ENCODE peak calls at places on chromosomes 3 and 15, in eight cellular contexts. X is heart left ventricle; C is stomach; D is brain microvascular endothelial cell; L is CD8-positive, alpha-beta T cell; V is A549; P is AG04449; W is ovary. S is an unnamed sample.

GRCh38 chr3:40978442-40978841 is 220.9 kb upstream of the CTNNB1 start:
- DNase-seq in P (no peak), X (no peak), V (no peak), L (no peak), W (no peak), C (no peak), D (no peak), S (no peak)

GRCh38 chr3:114878119-114878839 is 268.8 kb downstream of the ZBTB20 start:
- DNase-seq in L (no peak), W (no peak), X (no peak), V (peak; percentile 12), C (no peak), D (peak; percentile 37), P (no peak), S (no peak)

GRCh38 chr3:128597900-128598299 is 52.7 kb downstream of the RPN1 start:
- DNase-seq in X (no peak), C (no peak), V (no peak), W (no peak), P (no peak), D (peak; percentile 20), L (no peak), S (no peak)

GRCh38 chr3:131402391-131403039 is 20.9 kb downstream of the NUDT16 start:
- DNase-seq in C (no peak), W (no peak), P (no peak), L (no peak), V (no peak), X (no peak), D (no peak), S (peak; percentile 78)

GRCh38 chr3:74630602-74631001 is 16.1 kb upstream of the CNTN3 start:
- DNase-seq in D (no peak), P (no peak), W (no peak), C (no peak), X (no peak), V (no peak), L (no peak), S (no peak)

GRCh38 chr15:83436513-83437158 is 10.5 kb upstream of the SH3GL3 start:
- DNase-seq in W (no peak), P (peak; percentile 9), X (no peak), D (peak; percentile 42), C (no peak), L (no peak), V (peak; percentile 63), S (peak; percentile 73)

GRCh38 chr3:61908344-61908743 is 347.0 kb downstream of the PTPRG start:
- DNase-seq in W (no peak), L (no peak), D (no peak), V (no peak), C (no peak), P (no peak), X (no peak), S (no peak)

GRCh38 chr15:38991126-38991525 is 426.5 kb upstream of the RASGRP1 start:
- DNase-seq in W (no peak), V (peak; percentile 22), X (no peak), C (no peak), L (no peak), P (no peak), D (peak; percentile 40), S (no peak)

GRCh38 chr15:100693451-100693850 is 91.1 kb downstream of the ASB7 start:
- DNase-seq in X (no peak), C (no peak), P (no peak), W (no peak), D (no peak), V (no peak), L (no peak), S (no peak)

GRCh38 chr3:124383051-124383450 is 347.2 kb upstream of the UMPS start:
- DNase-seq in W (no peak), D (no peak), P (no peak), C (no peak), X (no peak), V (no peak), L (no peak), S (no peak)

GRCh38 chr3:24503499-24504176 is 9.0 kb upstream of the THRB start:
- DNase-seq in L (no peak), P (no peak), V (no peak), C (no peak), D (no peak), W (no peak), X (no peak), S (no peak)

GRCh38 chr3:2204054-2204453 is 105.4 kb downstream of the CNTN4 start:
- DNase-seq in P (no peak), X (no peak), C (no peak), L (no peak), W (no peak), D (no peak), V (no peak), S (no peak)

GRCh38 chr15:51379390-51379789 is 37.9 kb downstream of the GLDN start:
- DNase-seq in X (no peak), L (no peak), W (no peak), P (no peak), D (no peak), C (no peak), V (no peak), S (no peak)

GRCh38 chr15:51386486-51386885 is 45.0 kb downstream of the GLDN start:
- DNase-seq in V (no peak), C (no peak), D (no peak), W (no peak), L (no peak), X (no peak), P (no peak), S (no peak)

GRCh38 chr15:51386029-51386428 is 44.6 kb downstream of the GLDN start:
- DNase-seq in D (no peak), L (no peak), C (no peak), W (no peak), P (no peak), V (no peak), X (no peak), S (no peak)

GRCh38 chr15:51380999-51381806 is 39.7 kb downstream of the GLDN start:
- DNase-seq in C (peak; percentile 60), D (peak; percentile 65), X (peak; percentile 54), L (no peak), W (no peak), V (peak; percentile 78), P (no peak), S (no peak)

DNA sequence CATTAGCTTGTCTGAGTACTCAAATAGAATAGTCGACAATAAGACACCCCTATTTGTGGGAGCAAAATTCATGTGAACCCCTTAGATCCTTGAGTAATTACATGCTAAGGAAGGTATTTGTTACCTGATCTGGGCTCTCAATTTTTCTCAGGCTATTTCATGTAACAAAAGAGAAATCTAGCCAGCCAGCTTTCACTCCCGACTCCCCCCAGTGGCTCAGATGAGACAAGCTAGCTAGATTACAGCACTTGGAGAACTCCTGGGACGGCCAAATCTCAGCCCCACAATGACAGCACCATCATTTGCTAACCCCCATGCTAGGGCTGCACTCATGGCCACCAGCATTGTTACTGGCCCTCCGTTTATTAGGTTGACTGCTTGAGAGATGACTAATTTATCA is 41.3 kb downstream of the GLDN start:
- DNase-seq in C (no peak), L (no peak), D (peak; percentile 61), P (no peak), W (no peak), X (no peak), V (peak; percentile 48), S (no peak)
- TF ChIP-seq CTCF in C (peak; percentile 26), L (no peak), D (peak; percentile 89), P (peak; percentile 72), W (no peak), X (peak; percentile 15), V (peak; percentile 49), S (peak; percentile 74)

GRCh38 chr3:67685499-67685898 is 31.1 kb upstream of the SUCLG2 start:
- DNase-seq in W (no peak), C (no peak), P (no peak), D (no peak), V (no peak), X (no peak), L (no peak), S (no peak)
- H3K4me3 ChIP-seq in W (no peak overlapping the region), C (no peak overlapping the region), P (no peak overlapping the region), D (no peak overlapping the region), V (no peak overlapping the region), X (no peak overlapping the region), L (peak overlapping the region; percentile 25), S (no peak overlapping the region)

DNA sequence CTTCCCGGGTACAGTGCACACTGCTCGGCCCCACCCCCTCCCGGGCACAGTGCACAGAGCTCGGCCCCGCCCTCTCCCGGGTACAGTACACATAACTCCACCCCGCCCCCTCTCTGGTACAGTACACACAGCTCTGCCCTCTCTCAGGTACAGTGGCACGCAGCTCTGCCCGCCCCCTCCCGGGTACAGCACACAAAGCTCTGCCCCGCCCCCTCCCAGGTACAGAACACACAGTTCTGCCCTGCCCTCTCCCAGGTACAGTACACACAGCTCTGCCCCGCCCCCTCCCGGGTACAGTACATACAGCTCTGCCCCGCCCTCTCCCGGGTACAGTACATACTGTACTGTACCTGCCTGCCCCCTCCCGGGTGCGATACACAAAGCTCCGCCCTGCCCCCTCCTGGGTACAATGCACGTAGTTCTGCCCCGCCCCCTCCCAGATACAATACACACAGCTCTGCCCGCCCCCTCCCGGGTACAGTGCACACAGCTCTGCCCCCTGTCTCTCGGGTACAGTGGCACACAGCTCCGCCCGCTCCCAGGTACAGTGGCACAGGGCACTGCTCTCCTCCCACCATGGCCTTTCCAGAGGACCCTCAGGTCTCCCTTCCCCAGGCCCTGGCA is 16.4 kb upstream of the PRR20G start:
- DNase-seq in X (no peak), W (no peak), C (peak; percentile 97), V (peak; percentile 35), L (no peak), D (no peak), P (no peak), S (no peak)
- TF ChIP-seq CTCF in X (no peak), W (no peak), C (peak; percentile 3), V (no peak), L (no peak), D (no peak), P (no peak), S (no peak)

DNA sequence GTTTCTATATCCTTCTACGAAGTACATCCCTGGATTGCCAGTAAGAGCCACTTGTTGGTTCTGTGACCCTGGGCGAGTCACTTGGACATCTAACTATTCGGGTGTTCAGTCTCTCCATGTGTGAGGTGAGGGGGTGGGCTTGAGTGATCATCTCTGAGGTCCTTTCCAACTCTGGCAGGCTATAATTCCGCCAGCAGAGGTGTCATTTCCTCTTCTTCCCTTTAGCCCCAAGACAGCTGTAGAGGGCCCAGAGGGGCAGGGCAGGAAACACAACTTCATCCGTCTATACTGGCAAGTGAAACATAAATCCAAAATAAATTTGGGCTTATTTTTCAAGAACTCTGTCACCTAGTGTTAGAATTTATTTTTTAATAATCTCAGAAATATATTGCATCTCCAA is 38.1 kb downstream of the C2CD4A start:
- DNase-seq in V (no peak), X (no peak), P (no peak), C (no peak), D (no peak), W (no peak), L (no peak), S (no peak)
- H3K4me3 ChIP-seq in V (no peak overlapping the region), X (no peak overlapping the region), P (no peak overlapping the region), C (no peak overlapping the region), D (no peak overlapping the region), W (no peak overlapping the region), L (no peak overlapping the region), S (no peak overlapping the region)